ENCODE peak calls at places on chromosomes 6 and 20, in seven cellular contexts. One of them, this sample, is unnamed.

GRCh38 chr6:110534731-110535164 is 58.3 kb upstream of the SLC22A16 start:
- DNase-seq in mesothelial cell of epicardium: no peak
- DNase-seq in breast epithelium: peak
- DNase-seq in kidney epithelial cell: no peak
- DNase-seq in right atrium auricular region: no peak
- DNase-seq in prostate gland: peak
- DNase-seq in endothelial cell: no peak
- DNase-seq in this sample: no peak

GRCh38 chr20:46563848-46564197 is 13.4 kb upstream of the OCSTAMP start:
- DNase-seq in endothelial cell: no peak
- DNase-seq in prostate gland: no peak
- DNase-seq in right atrium auricular region: no peak
- DNase-seq in mesothelial cell of epicardium: no peak
- DNase-seq in kidney epithelial cell: no peak
- DNase-seq in breast epithelium: no peak
- DNase-seq in this sample: no peak

GRCh38 chr6:64732888-64733287 is 974.1 kb downstream of the EYS start:
- DNase-seq in right atrium auricular region: no peak
- DNase-seq in kidney epithelial cell: no peak
- DNase-seq in prostate gland: no peak
- DNase-seq in mesothelial cell of epicardium: no peak
- DNase-seq in breast epithelium: no peak
- DNase-seq in endothelial cell: no peak
- DNase-seq in this sample: no peak

GRCh38 chr6:26044140-26045045 is 42.8 kb upstream of the HFE start:
- DNase-seq in prostate gland: peak
- DNase-seq in endothelial cell: no peak
- DNase-seq in breast epithelium: no peak
- DNase-seq in kidney epithelial cell: no peak
- DNase-seq in right atrium auricular region: peak
- DNase-seq in mesothelial cell of epicardium: no peak
- DNase-seq in this sample: no peak

GRCh38 chr6:113776998-113777397 is 80.1 kb upstream of the MARCKS start:
- DNase-seq in prostate gland: no peak
- DNase-seq in endothelial cell: no peak
- DNase-seq in kidney epithelial cell: no peak
- DNase-seq in mesothelial cell of epicardium: no peak
- DNase-seq in breast epithelium: no peak
- DNase-seq in right atrium auricular region: no peak
- DNase-seq in this sample: no peak

GRCh38 chr6:9126845-9127560 is 691.7 kb upstream of the SLC35B3 start:
- DNase-seq in prostate gland: no peak
- DNase-seq in kidney epithelial cell: no peak
- DNase-seq in endothelial cell: no peak
- DNase-seq in right atrium auricular region: no peak
- DNase-seq in breast epithelium: no peak
- DNase-seq in mesothelial cell of epicardium: no peak
- DNase-seq in this sample: no peak

GRCh38 chr6:45836438-45836824 is 179.2 kb downstream of the CLIC5 start:
- DNase-seq in prostate gland: no peak
- DNase-seq in endothelial cell: no peak
- DNase-seq in mesothelial cell of epicardium: no peak
- DNase-seq in kidney epithelial cell: no peak
- DNase-seq in breast epithelium: no peak
- DNase-seq in right atrium auricular region: no peak
- DNase-seq in this sample: no peak

GRCh38 chr20:46963196-46963529 is 68.5 kb downstream of the EYA2 start:
- DNase-seq in kidney epithelial cell: no peak
- DNase-seq in endothelial cell: no peak
- DNase-seq in right atrium auricular region: no peak
- DNase-seq in mesothelial cell of epicardium: no peak
- DNase-seq in prostate gland: peak
- DNase-seq in breast epithelium: peak
- DNase-seq in this sample: no peak

GRCh38 chr20:57440678-57441509 is 49.7 kb downstream of the RBM38 start:
- DNase-seq in prostate gland: peak
- DNase-seq in breast epithelium: peak
- DNase-seq in kidney epithelial cell: no peak
- DNase-seq in endothelial cell: no peak
- DNase-seq in mesothelial cell of epicardium: no peak
- DNase-seq in right atrium auricular region: peak
- DNase-seq in this sample: peak

GRCh38 chr20:2005831-2006426 is 12.1 kb upstream of the PDYN start:
- DNase-seq in mesothelial cell of epicardium: peak
- DNase-seq in endothelial cell: peak
- DNase-seq in right atrium auricular region: no peak
- DNase-seq in breast epithelium: peak
- DNase-seq in prostate gland: peak
- DNase-seq in kidney epithelial cell: peak
- DNase-seq in this sample: peak

GRCh38 chr6:23179994-23180393 is 610.6 kb downstream of the HDGFL1 start:
- DNase-seq in mesothelial cell of epicardium: no peak
- DNase-seq in kidney epithelial cell: no peak
- DNase-seq in right atrium auricular region: no peak
- DNase-seq in prostate gland: no peak
- DNase-seq in breast epithelium: no peak
- DNase-seq in endothelial cell: no peak
- DNase-seq in this sample: no peak

GRCh38 chr6:35601331-35602132 is 87.2 kb downstream of the FKBP5 start:
- DNase-seq in right atrium auricular region: peak
- DNase-seq in prostate gland: peak
- DNase-seq in breast epithelium: peak
- DNase-seq in kidney epithelial cell: peak
- DNase-seq in mesothelial cell of epicardium: no peak
- DNase-seq in endothelial cell: no peak
- DNase-seq in this sample: peak

GRCh38 chr20:7375905-7376304 is 564.4 kb downstream of the HAO1 start:
- DNase-seq in right atrium auricular region: no peak
- DNase-seq in mesothelial cell of epicardium: no peak
- DNase-seq in prostate gland: no peak
- DNase-seq in kidney epithelial cell: no peak
- DNase-seq in breast epithelium: no peak
- DNase-seq in endothelial cell: no peak
- DNase-seq in this sample: no peak
- TF ChIP-seq CTCF in right atrium auricular region: peak
- TF ChIP-seq CTCF in mesothelial cell of epicardium: peak
- TF ChIP-seq CTCF in prostate gland: no peak
- TF ChIP-seq CTCF in kidney epithelial cell: peak
- TF ChIP-seq CTCF in breast epithelium: no peak
- TF ChIP-seq CTCF in endothelial cell: peak
- TF ChIP-seq CTCF in this sample: peak

DNA sequence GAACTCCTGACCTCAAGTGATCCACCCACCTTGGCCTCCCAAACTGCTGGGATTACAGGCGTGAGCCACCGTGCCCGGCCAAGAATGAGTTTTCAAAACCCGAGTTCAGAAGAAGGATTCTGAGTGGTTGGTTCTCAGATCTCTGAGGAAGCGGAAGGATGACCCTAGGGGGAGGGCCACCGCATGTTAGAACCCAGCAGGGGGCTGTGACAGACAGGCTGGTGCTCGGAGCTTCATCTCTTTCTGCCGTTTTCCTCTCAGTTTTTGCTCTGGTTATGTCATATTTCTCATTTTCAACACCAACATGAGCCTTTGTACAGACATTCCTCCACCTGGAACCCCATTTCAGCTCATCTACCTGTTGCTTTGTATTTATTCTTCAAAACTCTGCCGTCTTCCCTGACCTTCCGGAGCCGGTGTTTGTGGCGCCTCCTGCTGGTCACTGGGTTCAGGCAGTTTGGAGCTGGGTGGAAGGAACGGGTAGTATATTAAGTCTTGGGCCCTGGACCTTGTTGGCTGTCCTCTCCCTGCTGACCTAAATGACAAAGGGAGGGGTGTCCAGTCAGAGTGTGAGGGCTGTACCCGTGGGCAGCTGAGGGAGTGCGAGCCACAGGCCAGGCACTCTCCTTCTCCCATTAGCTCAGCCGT is at the start of gene DEFB123:
- DNase-seq in endothelial cell: no peak
- DNase-seq in kidney epithelial cell: no peak
- DNase-seq in right atrium auricular region: no peak
- DNase-seq in breast epithelium: no peak
- DNase-seq in mesothelial cell of epicardium: no peak
- DNase-seq in prostate gland: no peak
- DNase-seq in this sample: no peak
- TF ChIP-seq CTCF in endothelial cell: no peak
- TF ChIP-seq CTCF in kidney epithelial cell: peak
- TF ChIP-seq CTCF in right atrium auricular region: no peak
- TF ChIP-seq CTCF in breast epithelium: no peak
- TF ChIP-seq CTCF in mesothelial cell of epicardium: peak
- TF ChIP-seq CTCF in prostate gland: no peak
- TF ChIP-seq CTCF in this sample: no peak

DNA sequence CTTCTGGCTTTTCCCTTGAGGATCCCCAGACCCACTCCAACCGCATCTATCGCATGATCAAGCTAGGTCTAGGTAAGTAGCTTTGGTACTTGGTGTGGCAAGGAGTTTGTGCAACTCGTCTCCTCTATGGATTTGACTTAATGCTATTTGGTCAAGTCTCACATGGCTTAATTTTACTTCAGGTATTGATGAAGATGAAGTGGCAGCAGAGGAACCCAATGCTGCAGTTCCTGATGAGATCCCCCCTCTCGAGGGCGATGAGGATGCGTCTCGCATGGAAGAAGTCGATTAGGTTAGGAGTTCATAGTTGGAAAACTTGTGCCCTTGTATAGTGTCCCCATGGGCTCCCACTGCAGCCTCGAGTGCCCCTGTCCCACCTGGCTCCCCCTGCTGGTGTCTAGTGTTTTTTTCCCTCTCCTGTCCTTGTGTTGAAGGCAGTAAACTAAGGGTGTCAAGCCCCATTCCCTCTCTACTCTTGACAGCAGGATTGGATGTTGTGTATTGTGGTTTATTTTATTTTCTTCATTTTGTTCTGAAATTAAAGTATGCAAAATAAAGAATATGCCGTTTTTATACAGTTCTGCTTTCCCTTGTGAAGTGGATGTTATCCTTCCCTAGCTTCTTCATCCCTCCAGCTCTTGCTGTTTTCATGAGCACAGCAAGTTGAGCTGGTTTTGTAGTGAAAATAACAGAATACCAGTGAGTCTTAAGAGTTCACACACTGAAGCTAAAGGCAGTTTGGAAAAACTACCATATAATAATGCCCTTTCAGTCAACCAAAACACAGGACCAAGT is 3.8 kb downstream of the SLC35B2 start:
- DNase-seq in mesothelial cell of epicardium: no peak
- DNase-seq in kidney epithelial cell: no peak
- DNase-seq in prostate gland: no peak
- DNase-seq in right atrium auricular region: no peak
- DNase-seq in breast epithelium: no peak
- DNase-seq in endothelial cell: peak
- DNase-seq in this sample: no peak
- TF ChIP-seq CTCF in mesothelial cell of epicardium: peak
- TF ChIP-seq CTCF in kidney epithelial cell: peak
- TF ChIP-seq CTCF in prostate gland: no peak
- TF ChIP-seq CTCF in right atrium auricular region: peak
- TF ChIP-seq CTCF in breast epithelium: peak
- TF ChIP-seq CTCF in endothelial cell: no peak
- TF ChIP-seq CTCF in this sample: peak

DNA sequence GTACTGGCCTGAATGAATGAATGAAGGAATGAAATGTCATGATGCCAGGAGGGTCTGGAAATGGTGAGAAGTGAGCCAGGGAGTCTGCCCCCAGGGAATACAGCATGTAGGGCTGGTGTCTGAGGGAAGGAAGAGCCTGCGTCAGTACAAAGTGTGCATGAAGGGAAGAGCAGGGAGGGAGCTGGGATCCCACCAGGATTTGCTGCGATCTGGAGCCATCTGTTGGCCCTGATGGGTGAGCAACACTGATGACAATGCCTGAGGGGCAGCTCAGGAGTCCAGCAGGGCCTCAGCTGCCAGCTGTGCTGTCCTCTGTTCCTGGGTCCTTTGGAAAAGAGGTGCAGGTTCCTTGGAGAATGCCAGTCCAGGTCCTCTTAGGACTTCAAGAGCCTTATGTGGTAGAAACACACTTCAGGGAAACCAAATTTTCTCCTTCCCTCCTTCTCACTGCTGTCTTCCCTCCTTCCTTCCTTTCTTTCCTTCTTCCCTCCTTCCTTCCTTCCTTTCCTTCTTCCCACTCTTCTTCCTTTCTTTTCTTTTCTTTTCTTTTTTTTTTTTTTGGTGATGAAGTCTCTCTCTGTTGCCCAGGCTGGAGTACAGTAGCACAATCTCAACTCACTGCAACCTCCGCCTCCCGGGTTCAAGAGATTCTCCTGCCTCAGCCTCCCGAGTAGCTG is 11.5 kb downstream of the BPI start:
- DNase-seq in endothelial cell: no peak
- DNase-seq in prostate gland: no peak
- DNase-seq in mesothelial cell of epicardium: no peak
- DNase-seq in right atrium auricular region: no peak
- DNase-seq in breast epithelium: no peak
- DNase-seq in kidney epithelial cell: no peak
- DNase-seq in this sample: no peak
- TF ChIP-seq CTCF in endothelial cell: no peak
- TF ChIP-seq CTCF in prostate gland: no peak
- TF ChIP-seq CTCF in mesothelial cell of epicardium: no peak
- TF ChIP-seq CTCF in right atrium auricular region: no peak
- TF ChIP-seq CTCF in breast epithelium: no peak
- TF ChIP-seq CTCF in kidney epithelial cell: peak
- TF ChIP-seq CTCF in this sample: peak

GRCh38 chr6:55963301-55963700 is 87.9 kb upstream of the BMP5 start:
- DNase-seq in prostate gland: no peak
- DNase-seq in breast epithelium: no peak
- DNase-seq in mesothelial cell of epicardium: no peak
- DNase-seq in endothelial cell: no peak
- DNase-seq in kidney epithelial cell: no peak
- DNase-seq in right atrium auricular region: no peak
- DNase-seq in this sample: no peak
- TF ChIP-seq CTCF in prostate gland: no peak
- TF ChIP-seq CTCF in breast epithelium: no peak
- TF ChIP-seq CTCF in mesothelial cell of epicardium: no peak
- TF ChIP-seq CTCF in endothelial cell: peak
- TF ChIP-seq CTCF in kidney epithelial cell: peak
- TF ChIP-seq CTCF in right atrium auricular region: no peak
- TF ChIP-seq CTCF in this sample: peak

GRCh38 chr20:29301624-29302259 is 1955.7 kb upstream of the DEFB115 start:
- DNase-seq in prostate gland: no peak
- DNase-seq in endothelial cell: no peak
- DNase-seq in mesothelial cell of epicardium: no peak
- DNase-seq in kidney epithelial cell: no peak
- DNase-seq in breast epithelium: no peak
- DNase-seq in right atrium auricular region: no peak
- DNase-seq in this sample: no peak
- TF ChIP-seq CTCF in prostate gland: no peak
- TF ChIP-seq CTCF in endothelial cell: no peak
- TF ChIP-seq CTCF in mesothelial cell of epicardium: no peak
- TF ChIP-seq CTCF in kidney epithelial cell: no peak
- TF ChIP-seq CTCF in breast epithelium: no peak
- TF ChIP-seq CTCF in right atrium auricular region: no peak
- TF ChIP-seq CTCF in this sample: no peak

GRCh38 chr20:60101894-60102281 is 143.7 kb downstream of the CDH26 start:
- DNase-seq in endothelial cell: no peak
- DNase-seq in prostate gland: no peak
- DNase-seq in right atrium auricular region: no peak
- DNase-seq in mesothelial cell of epicardium: no peak
- DNase-seq in breast epithelium: no peak
- DNase-seq in kidney epithelial cell: no peak
- DNase-seq in this sample: no peak
- TF ChIP-seq CTCF in endothelial cell: no peak
- TF ChIP-seq CTCF in prostate gland: no peak
- TF ChIP-seq CTCF in right atrium auricular region: no peak
- TF ChIP-seq CTCF in mesothelial cell of epicardium: no peak
- TF ChIP-seq CTCF in breast epithelium: no peak
- TF ChIP-seq CTCF in kidney epithelial cell: no peak
- TF ChIP-seq CTCF in this sample: no peak

This sample was measured in AG09319.